ENCODE peak calls at places on chromosome 22, in six cellular contexts. One of them, this sample, is unnamed.

GRCh38 chr22:17213976-17214375 is 5.3 kb downstream of the ADA2 start:
- DNase-seq in H9: peak
- DNase-seq in trophoblast cell: peak
- DNase-seq in H1: no peak
- DNase-seq in neuronal stem cell: no peak
- DNase-seq in IMR-90: peak
- DNase-seq in this sample: no peak

GRCh38 chr22:18119409-18120110 is 9.0 kb downstream of the TUBA8 start:
- DNase-seq in neuronal stem cell: no peak
- DNase-seq in IMR-90: no peak
- DNase-seq in H9: no peak
- DNase-seq in trophoblast cell: no peak
- DNase-seq in H1: no peak
- DNase-seq in this sample: no peak

GRCh38 chr22:31160328-31160978 is 471 bp downstream of the RNF185 start:
- DNase-seq in IMR-90: peak
- DNase-seq in trophoblast cell: peak
- DNase-seq in H9: no peak
- DNase-seq in H1: no peak
- DNase-seq in neuronal stem cell: no peak
- DNase-seq in this sample: peak

GRCh38 chr22:31400023-31400397 is 606 bp downstream of the DRG1 start:
- DNase-seq in trophoblast cell: no peak
- DNase-seq in neuronal stem cell: peak
- DNase-seq in H1: no peak
- DNase-seq in IMR-90: peak
- DNase-seq in H9: no peak
- DNase-seq in this sample: peak

GRCh38 chr22:46238541-46238940 is 11.6 kb downstream of the CDPF1 start:
- DNase-seq in H1: no peak
- DNase-seq in neuronal stem cell: no peak
- DNase-seq in IMR-90: no peak
- DNase-seq in H9: no peak
- DNase-seq in trophoblast cell: no peak
- DNase-seq in this sample: no peak

GRCh38 chr22:48758021-48758561 is 1069.6 kb downstream of the BRD1 start:
- DNase-seq in H9: peak
- DNase-seq in neuronal stem cell: no peak
- DNase-seq in IMR-90: no peak
- DNase-seq in H1: no peak
- DNase-seq in trophoblast cell: no peak
- DNase-seq in this sample: no peak

GRCh38 chr22:46008836-46009596 is 32.1 kb upstream of the WNT7B start:
- DNase-seq in IMR-90: no peak
- DNase-seq in H9: no peak
- DNase-seq in H1: no peak
- DNase-seq in trophoblast cell: no peak
- DNase-seq in neuronal stem cell: no peak
- DNase-seq in this sample: no peak

GRCh38 chr22:50525104-50525958 is at the start of gene SCO2:
- DNase-seq in trophoblast cell: peak
- DNase-seq in IMR-90: peak
- DNase-seq in neuronal stem cell: peak
- DNase-seq in H9: peak
- DNase-seq in H1: peak
- DNase-seq in this sample: peak

GRCh38 chr22:46230262-46230901 is 19.7 kb downstream of the CDPF1 start:
- DNase-seq in trophoblast cell: peak
- DNase-seq in neuronal stem cell: no peak
- DNase-seq in H9: no peak
- DNase-seq in IMR-90: no peak
- DNase-seq in H1: no peak
- DNase-seq in this sample: no peak

GRCh38 chr22:37807410-37808293 is at the start of gene GCAT:
- DNase-seq in IMR-90: peak
- DNase-seq in H1: peak
- DNase-seq in H9: peak
- DNase-seq in neuronal stem cell: peak
- DNase-seq in trophoblast cell: peak
- DNase-seq in this sample: peak

GRCh38 chr22:38203855-38204497 is 2.2 kb downstream of the MAFF start:
- DNase-seq in H9: no peak
- DNase-seq in IMR-90: peak
- DNase-seq in neuronal stem cell: no peak
- DNase-seq in H1: no peak
- DNase-seq in trophoblast cell: peak
- DNase-seq in this sample: peak

GRCh38 chr22:24011735-24012068 is 598 bp downstream of the CABIN1 start:
- DNase-seq in H9: no peak
- DNase-seq in trophoblast cell: peak
- DNase-seq in neuronal stem cell: no peak
- DNase-seq in H1: no peak
- DNase-seq in IMR-90: no peak
- DNase-seq in this sample: no peak

GRCh38 chr22:39519681-39520053 is 695 bp upstream of the ATF4 start:
- DNase-seq in H9: peak
- DNase-seq in IMR-90: no peak
- DNase-seq in H1: no peak
- DNase-seq in trophoblast cell: no peak
- DNase-seq in neuronal stem cell: no peak
- DNase-seq in this sample: peak

GRCh38 chr22:38873469-38874411 is 1.7 kb upstream of the CBX6 start:
- DNase-seq in IMR-90: no peak
- DNase-seq in neuronal stem cell: no peak
- DNase-seq in trophoblast cell: peak
- DNase-seq in H9: no peak
- DNase-seq in H1: no peak
- DNase-seq in this sample: no peak

GRCh38 chr22:41062146-41062545 is 30.2 kb upstream of the EP300 start:
- DNase-seq in H9: no peak
- DNase-seq in IMR-90: no peak
- DNase-seq in H1: no peak
- DNase-seq in trophoblast cell: no peak
- DNase-seq in neuronal stem cell: no peak
- DNase-seq in this sample: no peak

GRCh38 chr22:23121026-23121823 is 20.6 kb downstream of the RSPH14 start:
- DNase-seq in H1: no peak
- DNase-seq in IMR-90: peak
- DNase-seq in neuronal stem cell: no peak
- DNase-seq in trophoblast cell: peak
- DNase-seq in H9: no peak
- DNase-seq in this sample: no peak

GRCh38 chr22:50000587-50001387 is 11.8 kb downstream of the IL17REL start:
- DNase-seq in H1: no peak
- DNase-seq in neuronal stem cell: no peak
- DNase-seq in IMR-90: no peak
- DNase-seq in trophoblast cell: no peak
- DNase-seq in H9: no peak
- DNase-seq in this sample: no peak

GRCh38 chr22:31846161-31847115 is 92.6 kb downstream of the DEPDC5 start:
- DNase-seq in IMR-90: peak
- DNase-seq in H1: no peak
- DNase-seq in neuronal stem cell: no peak
- DNase-seq in H9: no peak
- DNase-seq in trophoblast cell: peak
- DNase-seq in this sample: peak

GRCh38 chr22:26287382-26288228 is 118.3 kb downstream of the SEZ6L start:
- DNase-seq in H9: no peak
- DNase-seq in trophoblast cell: no peak
- DNase-seq in H1: no peak
- DNase-seq in neuronal stem cell: no peak
- DNase-seq in IMR-90: no peak
- DNase-seq in this sample: no peak

GRCh38 chr22:22748297-22748743 is 103.9 kb downstream of the GGTLC2 start:
- DNase-seq in H9: peak
- DNase-seq in H1: no peak
- DNase-seq in IMR-90: peak
- DNase-seq in neuronal stem cell: peak
- DNase-seq in trophoblast cell: peak
- DNase-seq in this sample: peak

GRCh38 chr22:27295071-27295470 is 506.5 kb downstream of the MN1 start:
- DNase-seq in trophoblast cell: no peak
- DNase-seq in IMR-90: no peak
- DNase-seq in H9: no peak
- DNase-seq in neuronal stem cell: no peak
- DNase-seq in H1: no peak
- DNase-seq in this sample: no peak

GRCh38 chr22:27295605-27296004 is 506.0 kb downstream of the MN1 start:
- DNase-seq in trophoblast cell: no peak
- DNase-seq in H1: no peak
- DNase-seq in H9: no peak
- DNase-seq in IMR-90: no peak
- DNase-seq in neuronal stem cell: no peak
- DNase-seq in this sample: no peak

GRCh38 chr22:27297125-27297524 is 504.4 kb downstream of the MN1 start:
- DNase-seq in IMR-90: no peak
- DNase-seq in trophoblast cell: no peak
- DNase-seq in H1: no peak
- DNase-seq in neuronal stem cell: no peak
- DNase-seq in H9: no peak
- DNase-seq in this sample: no peak

GRCh38 chr22:27298387-27299141 is 503.0 kb downstream of the MN1 start:
- DNase-seq in H1: no peak
- DNase-seq in H9: no peak
- DNase-seq in trophoblast cell: no peak
- DNase-seq in neuronal stem cell: no peak
- DNase-seq in IMR-90: no peak
- DNase-seq in this sample: no peak

DNA sequence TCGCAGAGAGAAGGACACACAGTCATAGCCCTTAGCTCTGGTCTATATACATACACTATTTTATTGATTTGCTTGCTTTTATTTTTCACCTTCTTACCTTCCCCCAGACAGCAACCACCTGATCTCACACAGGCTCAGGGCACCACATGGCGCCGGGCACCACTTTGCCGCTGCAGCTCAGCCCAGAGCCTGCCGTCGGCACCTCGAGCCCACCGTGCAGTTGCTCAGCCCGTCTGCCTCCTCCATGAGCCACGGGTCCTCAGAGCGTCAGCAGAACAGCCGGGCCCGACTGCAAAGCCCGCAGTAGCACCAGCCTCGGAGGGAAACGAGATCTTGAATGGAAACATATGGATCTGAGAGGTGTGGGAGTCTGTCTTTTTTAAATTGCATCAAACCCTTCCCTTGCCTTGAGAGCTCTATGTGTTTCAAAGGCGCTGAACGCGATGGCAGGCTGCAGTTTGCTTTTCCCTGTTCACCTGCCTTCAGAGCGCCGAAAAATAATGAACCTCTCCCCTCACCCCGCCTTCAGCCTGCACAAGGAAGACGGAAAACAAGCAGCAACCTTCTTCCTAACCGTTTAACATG is 505.4 kb downstream of the MN1 start:
- DNase-seq in trophoblast cell: no peak
- DNase-seq in H9: no peak
- DNase-seq in IMR-90: no peak
- DNase-seq in H1: no peak
- DNase-seq in neuronal stem cell: no peak
- DNase-seq in this sample: no peak
- H4K91ac ChIP-seq in trophoblast cell: no peak
- H4K91ac ChIP-seq in H9: no peak
- H4K91ac ChIP-seq in IMR-90: no peak
- H4K91ac ChIP-seq in H1: no peak
- H4K91ac ChIP-seq in neuronal stem cell: no peak
- H4K91ac ChIP-seq in this sample: no peak

DNA sequence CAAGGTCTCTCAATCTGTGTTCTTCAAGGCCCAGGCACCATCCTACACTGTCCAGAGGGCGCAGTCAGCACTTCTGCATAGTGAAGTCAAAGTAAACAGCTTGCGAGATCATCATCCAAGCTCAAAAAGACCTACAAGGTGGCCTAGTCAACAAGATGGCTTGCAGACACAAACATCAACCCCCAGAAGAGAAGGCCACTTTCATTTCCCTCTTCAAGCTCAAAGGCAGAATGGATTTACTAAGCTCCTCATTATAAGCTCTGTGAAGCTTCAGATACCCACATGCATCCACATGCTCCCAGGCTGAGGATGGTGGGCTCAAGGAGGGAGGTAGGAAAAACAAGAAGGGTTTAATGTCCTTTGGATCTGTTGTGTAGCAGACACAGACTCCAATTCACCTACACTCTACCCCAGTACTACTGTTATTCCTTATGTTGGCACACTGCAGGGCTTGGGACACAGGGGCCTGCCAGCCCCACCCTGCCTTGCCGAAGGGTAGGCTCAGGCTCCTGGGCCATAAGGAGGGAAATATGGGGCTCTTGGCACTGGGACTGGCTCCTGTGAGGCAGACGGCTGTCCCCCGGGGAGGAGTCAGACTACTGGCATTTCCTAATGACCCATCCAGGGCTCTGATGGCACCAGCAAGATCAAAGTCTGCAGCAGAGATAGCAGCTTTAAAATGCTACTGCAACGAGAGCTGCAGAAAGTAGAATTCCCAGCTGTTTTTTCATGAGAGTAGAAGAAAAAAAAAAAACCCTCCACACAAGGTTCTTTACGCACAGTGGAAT is 42.0 kb upstream of the CYP2D6 start:
- DNase-seq in H9: no peak
- DNase-seq in trophoblast cell: peak
- DNase-seq in IMR-90: peak
- DNase-seq in H1: no peak
- DNase-seq in neuronal stem cell: no peak
- DNase-seq in this sample: no peak
- H2BK5ac ChIP-seq in H9: no peak
- H2BK5ac ChIP-seq in trophoblast cell: no peak
- H2BK5ac ChIP-seq in IMR-90: no peak
- H2BK5ac ChIP-seq in H1: no peak
- H2BK5ac ChIP-seq in neuronal stem cell: no peak
- H2BK5ac ChIP-seq in this sample: no peak

DNA sequence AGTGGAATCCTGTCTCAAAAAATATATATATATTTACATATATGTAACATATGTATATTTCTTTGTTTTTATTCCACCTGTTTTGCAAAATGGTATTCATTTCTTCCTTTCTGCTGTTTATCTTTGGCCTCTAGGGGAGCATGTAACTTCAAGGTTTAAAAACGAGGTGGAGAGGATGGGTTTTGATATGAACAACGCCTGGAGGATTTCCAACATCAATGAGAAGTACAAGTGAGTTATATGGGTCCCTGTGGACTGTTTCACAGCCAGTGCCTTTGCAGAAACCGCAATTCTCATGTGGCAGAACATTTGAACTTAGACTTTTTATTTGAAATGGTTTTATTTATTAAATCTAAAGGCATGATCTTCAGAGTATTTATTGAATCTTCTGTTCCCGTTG is 81.6 kb upstream of the HORMAD2 start:
- DNase-seq in IMR-90: no peak
- DNase-seq in neuronal stem cell: no peak
- DNase-seq in H9: no peak
- DNase-seq in H1: no peak
- DNase-seq in trophoblast cell: no peak
- DNase-seq in this sample: no peak
- H4K91ac ChIP-seq in IMR-90: no peak
- H4K91ac ChIP-seq in neuronal stem cell: no peak
- H4K91ac ChIP-seq in H9: no peak
- H4K91ac ChIP-seq in H1: no peak
- H4K91ac ChIP-seq in trophoblast cell: no peak
- H4K91ac ChIP-seq in this sample: no peak

DNA sequence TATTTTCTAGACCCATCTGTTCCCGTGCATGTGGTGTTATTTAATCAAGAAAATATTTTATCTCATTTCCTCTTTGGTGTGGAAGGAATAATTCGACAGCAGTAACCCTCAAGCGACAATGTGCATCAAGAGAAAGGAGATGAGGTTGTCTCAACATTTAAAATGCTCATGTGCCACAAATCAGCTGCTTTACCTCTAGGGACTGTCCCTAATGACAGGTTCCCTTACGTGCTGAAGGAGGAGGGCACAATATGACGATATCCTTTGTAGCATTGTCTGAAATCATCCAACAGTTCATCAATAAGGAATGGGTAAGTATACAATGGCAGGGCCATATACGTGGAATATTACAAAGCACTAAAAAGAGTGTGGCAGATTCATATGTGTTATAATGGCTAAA is 7.0 kb upstream of the SYN3 start:
- DNase-seq in neuronal stem cell: no peak
- DNase-seq in H1: no peak
- DNase-seq in trophoblast cell: no peak
- DNase-seq in H9: no peak
- DNase-seq in IMR-90: no peak
- DNase-seq in this sample: no peak
- H2BK5ac ChIP-seq in neuronal stem cell: no peak
- H2BK5ac ChIP-seq in H1: no peak
- H2BK5ac ChIP-seq in trophoblast cell: no peak
- H2BK5ac ChIP-seq in H9: no peak
- H2BK5ac ChIP-seq in IMR-90: no peak
- H2BK5ac ChIP-seq in this sample: no peak

This sample was measured in mesenchymal stem cell.